ENCODE peak calls at places on chromosomes 4 and X, in seven cellular contexts. One of them, this sample, is unnamed.

GRCh38 chr4:121800638-121800960 is 524 bp upstream of the EXOSC9 start:
- DNase-seq in HepG2: no peak
- DNase-seq in SK-N-SH: peak
- DNase-seq in K562: no peak
- DNase-seq in GM12878: no peak
- DNase-seq in GM12891: no peak
- DNase-seq in H1: no peak
- DNase-seq in this sample: no peak

GRCh38 chrX:22666441-22666840 is 333.3 kb upstream of the DDX53 start:
- DNase-seq in HepG2: peak
- DNase-seq in GM12891: no peak
- DNase-seq in H1: no peak
- DNase-seq in GM12878: no peak
- DNase-seq in K562: peak
- DNase-seq in SK-N-SH: peak
- DNase-seq in this sample: no peak

GRCh38 chr4:8252301-8253173 is 17.0 kb upstream of the HTRA3 start:
- DNase-seq in HepG2: no peak
- DNase-seq in GM12878: no peak
- DNase-seq in K562: no peak
- DNase-seq in H1: no peak
- DNase-seq in GM12891: no peak
- DNase-seq in SK-N-SH: no peak
- DNase-seq in this sample: no peak

GRCh38 chr4:185932491-185932890 is 120.5 kb upstream of the SORBS2 start:
- DNase-seq in H1: no peak
- DNase-seq in SK-N-SH: no peak
- DNase-seq in GM12891: no peak
- DNase-seq in HepG2: no peak
- DNase-seq in K562: no peak
- DNase-seq in GM12878: no peak
- DNase-seq in this sample: no peak

GRCh38 chr4:156771171-156771837 is 200.3 kb downstream of the PDGFC start:
- DNase-seq in HepG2: peak
- DNase-seq in K562: no peak
- DNase-seq in GM12891: no peak
- DNase-seq in SK-N-SH: peak
- DNase-seq in GM12878: no peak
- DNase-seq in H1: no peak
- DNase-seq in this sample: no peak

GRCh38 chrX:124497386-124497785 is 151.0 kb downstream of the SH2D1A start:
- DNase-seq in HepG2: no peak
- DNase-seq in GM12891: no peak
- DNase-seq in H1: no peak
- DNase-seq in K562: no peak
- DNase-seq in SK-N-SH: no peak
- DNase-seq in GM12878: no peak
- DNase-seq in this sample: no peak

GRCh38 chr4:40423735-40424134 is 88.6 kb downstream of the CHRNA9 start:
- DNase-seq in H1: no peak
- DNase-seq in GM12878: no peak
- DNase-seq in K562: no peak
- DNase-seq in GM12891: no peak
- DNase-seq in SK-N-SH: no peak
- DNase-seq in HepG2: no peak
- DNase-seq in this sample: no peak

GRCh38 chr4:172018358-172018757 is 205.2 kb downstream of the GALNTL6 start:
- DNase-seq in HepG2: no peak
- DNase-seq in GM12878: no peak
- DNase-seq in SK-N-SH: no peak
- DNase-seq in K562: no peak
- DNase-seq in GM12891: no peak
- DNase-seq in H1: no peak
- DNase-seq in this sample: no peak

GRCh38 chr4:144647095-144647959 is 1.4 kb downstream of the HHIP start:
- DNase-seq in H1: no peak
- DNase-seq in HepG2: no peak
- DNase-seq in SK-N-SH: peak
- DNase-seq in K562: peak
- DNase-seq in GM12891: no peak
- DNase-seq in GM12878: no peak
- DNase-seq in this sample: no peak

GRCh38 chr4:159460408-159460807 is 357.5 kb downstream of the RAPGEF2 start:
- DNase-seq in HepG2: no peak
- DNase-seq in SK-N-SH: no peak
- DNase-seq in K562: no peak
- DNase-seq in GM12891: no peak
- DNase-seq in H1: no peak
- DNase-seq in GM12878: no peak
- DNase-seq in this sample: no peak

GRCh38 chrX:56995271-56995994 is at the start of gene SPIN3:
- DNase-seq in H1: peak
- DNase-seq in SK-N-SH: peak
- DNase-seq in HepG2: peak
- DNase-seq in K562: peak
- DNase-seq in GM12891: peak
- DNase-seq in GM12878: peak
- DNase-seq in this sample: peak

GRCh38 chrX:71872542-71873458 is 37.8 kb upstream of the NHSL2 start:
- DNase-seq in GM12891: no peak
- DNase-seq in GM12878: no peak
- DNase-seq in HepG2: no peak
- DNase-seq in SK-N-SH: no peak
- DNase-seq in K562: no peak
- DNase-seq in H1: no peak
- DNase-seq in this sample: no peak

GRCh38 chr4:127622621-127622922 is 10.2 kb upstream of the INTU start:
- DNase-seq in K562: no peak
- DNase-seq in GM12891: no peak
- DNase-seq in GM12878: no peak
- DNase-seq in SK-N-SH: no peak
- DNase-seq in HepG2: no peak
- DNase-seq in H1: peak
- DNase-seq in this sample: no peak

GRCh38 chr4:23814606-23815005 is 75.2 kb downstream of the PPARGC1A start:
- DNase-seq in GM12891: no peak
- DNase-seq in SK-N-SH: no peak
- DNase-seq in K562: no peak
- DNase-seq in HepG2: no peak
- DNase-seq in H1: no peak
- DNase-seq in GM12878: no peak
- DNase-seq in this sample: no peak

GRCh38 chr4:136329042-136329662 is 1203.1 kb downstream of the PCDH18 start:
- DNase-seq in H1: no peak
- DNase-seq in K562: no peak
- DNase-seq in GM12878: no peak
- DNase-seq in SK-N-SH: no peak
- DNase-seq in GM12891: no peak
- DNase-seq in HepG2: no peak
- DNase-seq in this sample: no peak

GRCh38 chr4:186149872-186150271 is 41.5 kb upstream of the CYP4V2 start:
- DNase-seq in K562: no peak
- DNase-seq in GM12891: no peak
- DNase-seq in GM12878: no peak
- DNase-seq in H1: peak
- DNase-seq in HepG2: peak
- DNase-seq in SK-N-SH: no peak
- DNase-seq in this sample: no peak

GRCh38 chr4:2330119-2331042 is 68.5 kb upstream of the MXD4 start:
- DNase-seq in GM12878: no peak
- DNase-seq in K562: no peak
- DNase-seq in GM12891: no peak
- DNase-seq in H1: no peak
- DNase-seq in SK-N-SH: no peak
- DNase-seq in HepG2: no peak
- DNase-seq in this sample: no peak

GRCh38 chr4:4274226-4274625 is 15.7 kb downstream of the LYAR start:
- DNase-seq in H1: no peak
- DNase-seq in SK-N-SH: no peak
- DNase-seq in GM12878: no peak
- DNase-seq in GM12891: no peak
- DNase-seq in HepG2: no peak
- DNase-seq in K562: no peak
- DNase-seq in this sample: no peak

GRCh38 chrX:31508338-31508737 is 436.5 kb upstream of the FTHL17 start:
- DNase-seq in SK-N-SH: peak
- DNase-seq in H1: no peak
- DNase-seq in HepG2: peak
- DNase-seq in GM12891: no peak
- DNase-seq in K562: no peak
- DNase-seq in GM12878: no peak
- DNase-seq in this sample: no peak

GRCh38 chr4:23333946-23334878 is 555.6 kb downstream of the PPARGC1A start:
- DNase-seq in GM12891: no peak
- DNase-seq in GM12878: peak
- DNase-seq in H1: no peak
- DNase-seq in SK-N-SH: no peak
- DNase-seq in K562: peak
- DNase-seq in HepG2: no peak
- DNase-seq in this sample: no peak

GRCh38 chr4:54109226-54110018 is 9.5 kb downstream of the GSX2 start:
- DNase-seq in H1: no peak
- DNase-seq in GM12891: no peak
- DNase-seq in GM12878: no peak
- DNase-seq in K562: no peak
- DNase-seq in SK-N-SH: no peak
- DNase-seq in HepG2: no peak
- DNase-seq in this sample: no peak

GRCh38 chrX:119990995-119991787 is 47.6 kb upstream of the NKAP start:
- DNase-seq in GM12878: no peak
- DNase-seq in K562: no peak
- DNase-seq in H1: no peak
- DNase-seq in GM12891: no peak
- DNase-seq in SK-N-SH: peak
- DNase-seq in HepG2: no peak
- DNase-seq in this sample: no peak
- TF ChIP-seq TAF1 in GM12878: no peak
- TF ChIP-seq TAF1 in K562: no peak
- TF ChIP-seq TAF1 in H1: no peak
- TF ChIP-seq TAF1 in GM12891: no peak
- TF ChIP-seq TAF1 in SK-N-SH: no peak
- TF ChIP-seq TAF1 in HepG2: no peak
- TF ChIP-seq TAF1 in this sample: no peak

GRCh38 chr4:143381171-143382118 is 44.8 kb downstream of the GAB1 start:
- DNase-seq in H1: no peak
- DNase-seq in HepG2: no peak
- DNase-seq in GM12891: no peak
- DNase-seq in K562: no peak
- DNase-seq in SK-N-SH: peak
- DNase-seq in GM12878: no peak
- DNase-seq in this sample: no peak
- TF ChIP-seq POLR2AphosphoS5 in H1: no peak
- TF ChIP-seq POLR2AphosphoS5 in HepG2: no peak
- TF ChIP-seq POLR2AphosphoS5 in GM12891: no peak
- TF ChIP-seq POLR2AphosphoS5 in K562: no peak
- TF ChIP-seq POLR2AphosphoS5 in SK-N-SH: peak
- TF ChIP-seq POLR2AphosphoS5 in GM12878: no peak
- TF ChIP-seq POLR2AphosphoS5 in this sample: no peak

GRCh38 chrX:16870095-16870860 is at the start of gene RBBP7:
- DNase-seq in H1: no peak
- DNase-seq in SK-N-SH: peak
- DNase-seq in GM12891: peak
- DNase-seq in K562: peak
- DNase-seq in HepG2: peak
- DNase-seq in GM12878: peak
- DNase-seq in this sample: peak

GRCh38 chrX:16873106-16873505 is 2.9 kb upstream of the RBBP7 start:
- DNase-seq in GM12891: no peak
- DNase-seq in SK-N-SH: no peak
- DNase-seq in H1: no peak
- DNase-seq in K562: no peak
- DNase-seq in GM12878: no peak
- DNase-seq in HepG2: no peak
- DNase-seq in this sample: no peak

GRCh38 chrX:16869393-16870094 is 618 bp downstream of the RBBP7 start:
- DNase-seq in HepG2: no peak
- DNase-seq in GM12891: no peak
- DNase-seq in SK-N-SH: peak
- DNase-seq in K562: peak
- DNase-seq in H1: no peak
- DNase-seq in GM12878: no peak
- DNase-seq in this sample: peak

GRCh38 chrX:16868920-16869319 is 1.2 kb downstream of the RBBP7 start:
- DNase-seq in H1: no peak
- DNase-seq in K562: no peak
- DNase-seq in GM12891: no peak
- DNase-seq in GM12878: no peak
- DNase-seq in SK-N-SH: no peak
- DNase-seq in HepG2: no peak
- DNase-seq in this sample: no peak

GRCh38 chrX:16870861-16871584 is 861 bp upstream of the RBBP7 start:
- DNase-seq in GM12878: no peak
- DNase-seq in H1: no peak
- DNase-seq in GM12891: no peak
- DNase-seq in SK-N-SH: peak
- DNase-seq in K562: no peak
- DNase-seq in HepG2: no peak
- DNase-seq in this sample: no peak
- TF ChIP-seq TAF1 in GM12878: no peak
- TF ChIP-seq TAF1 in H1: no peak
- TF ChIP-seq TAF1 in GM12891: no peak
- TF ChIP-seq TAF1 in SK-N-SH: no peak
- TF ChIP-seq TAF1 in K562: no peak
- TF ChIP-seq TAF1 in HepG2: no peak
- TF ChIP-seq TAF1 in this sample: peak

GRCh38 chr4:17029432-17029831 is 131.0 kb upstream of the LDB2 start:
- DNase-seq in GM12891: no peak
- DNase-seq in K562: no peak
- DNase-seq in GM12878: no peak
- DNase-seq in H1: no peak
- DNase-seq in SK-N-SH: no peak
- DNase-seq in HepG2: no peak
- DNase-seq in this sample: no peak

GRCh38 chr4:17029964-17030363 is 131.5 kb upstream of the LDB2 start:
- DNase-seq in H1: no peak
- DNase-seq in GM12891: no peak
- DNase-seq in K562: no peak
- DNase-seq in HepG2: no peak
- DNase-seq in GM12878: no peak
- DNase-seq in SK-N-SH: no peak
- DNase-seq in this sample: no peak

GRCh38 chr4:17024430-17024829 is 126.0 kb upstream of the LDB2 start:
- DNase-seq in GM12891: no peak
- DNase-seq in H1: no peak
- DNase-seq in GM12878: no peak
- DNase-seq in SK-N-SH: no peak
- DNase-seq in HepG2: no peak
- DNase-seq in K562: no peak
- DNase-seq in this sample: no peak

GRCh38 chr4:17030543-17030942 is 132.1 kb upstream of the LDB2 start:
- DNase-seq in SK-N-SH: no peak
- DNase-seq in GM12878: no peak
- DNase-seq in K562: no peak
- DNase-seq in GM12891: no peak
- DNase-seq in HepG2: no peak
- DNase-seq in H1: no peak
- DNase-seq in this sample: no peak

DNA sequence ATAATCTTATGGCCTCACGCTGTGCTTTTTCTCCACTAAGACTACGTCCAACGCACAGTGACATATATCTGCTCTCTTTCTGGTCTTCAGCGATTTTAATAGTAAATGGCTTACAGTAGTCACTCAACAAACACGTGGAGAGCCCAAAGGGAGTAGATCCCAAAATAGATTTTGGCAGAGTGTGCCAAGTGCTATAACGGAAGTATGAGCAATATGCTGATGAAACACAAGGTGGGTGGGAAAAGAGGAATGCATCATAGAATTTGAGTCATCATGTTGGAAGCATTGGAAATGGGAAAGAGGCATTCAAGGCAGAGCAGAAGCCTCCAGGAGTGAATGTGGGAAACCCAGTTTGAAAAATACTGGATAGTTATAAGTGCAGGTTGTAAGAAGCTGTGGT is 129.1 kb upstream of the LDB2 start:
- DNase-seq in HepG2: no peak
- DNase-seq in H1: no peak
- DNase-seq in GM12891: no peak
- DNase-seq in K562: no peak
- DNase-seq in GM12878: no peak
- DNase-seq in SK-N-SH: no peak
- DNase-seq in this sample: no peak
- TF ChIP-seq POLR2AphosphoS5 in HepG2: no peak
- TF ChIP-seq POLR2AphosphoS5 in H1: no peak
- TF ChIP-seq POLR2AphosphoS5 in GM12891: no peak
- TF ChIP-seq POLR2AphosphoS5 in K562: no peak
- TF ChIP-seq POLR2AphosphoS5 in GM12878: no peak
- TF ChIP-seq POLR2AphosphoS5 in SK-N-SH: peak
- TF ChIP-seq POLR2AphosphoS5 in this sample: no peak